ENCODE peak calls at places on chromosomes 12 and 14, in five cellular contexts. E is mucosa of descending colon; G is cerebellar cortex; D is NCI-H1092; A is stimulated activated CD4-positive, alpha-beta T cell treated with anti-CD3 and anti-CD28 coated beads, Interleukin-1b, Interleukin-23, amount 100 ng/mL, for 1 hour. O is an unnamed sample.
A peak's percentile ranks its signal among the peaks of the same experiment; 100 is the strongest.

GRCh38 chr14:96762650-96763049 is 34.5 kb upstream of the VRK1 start:
- DNase-seq in E (peak; percentile 29), G (peak; percentile 84), D (peak; percentile 20), A (no peak), O (no peak)

GRCh38 chr14:69280746-69281291 is 20.9 kb downstream of the GALNT16 start:
- DNase-seq in E (no peak), G (no peak), D (no peak), A (no peak), O (no peak)

GRCh38 chr12:6104842-6105241 is 19.6 kb downstream of the VWF start:
- DNase-seq in E (no peak), G (no peak), D (no peak), A (no peak), O (no peak)

GRCh38 chr14:55577229-55577628 is 2.8 kb upstream of the KTN1 start:
- DNase-seq in E (no peak), G (no peak), D (no peak), A (no peak), O (no peak)

GRCh38 chr14:90604356-90604755 is 207.5 kb downstream of the CALM1 start:
- DNase-seq in E (no peak), G (no peak), D (peak; percentile 23), A (no peak), O (no peak)

GRCh38 chr14:61560323-61560722 is 135.0 kb upstream of the HIF1A start:
- DNase-seq in E (no peak), G (no peak), D (no peak), A (no peak), O (no peak)

GRCh38 chr12:86376052-86376451 is 119.9 kb upstream of the MGAT4C start:
- DNase-seq in E (no peak), G (no peak), D (no peak), A (no peak), O (no peak)

GRCh38 chr14:65080954-65081747 is 21.2 kb downstream of the MAX start:
- DNase-seq in E (peak; percentile 97), G (no peak), D (no peak), A (no peak), O (peak; percentile 78)

GRCh38 chr14:38255673-38256357 is at the start of gene CLEC14A:
- DNase-seq in E (peak; percentile 3), G (no peak), D (no peak), A (no peak), O (peak; percentile 54)

GRCh38 chr14:53744846-53745245 is 211.8 kb downstream of the BMP4 start:
- DNase-seq in E (no peak), G (no peak), D (no peak), A (no peak), O (no peak)

GRCh38 chr12:132363661-132364347 is 34.4 kb upstream of the GALNT9 start:
- DNase-seq in E (no peak), G (no peak), D (no peak), A (no peak), O (no peak)

O was measured in Peyer's patch.